ENCODE peak calls at places on chromosomes 1 and 21, in seven cellular contexts. One of them, this sample, is unnamed.

GRCh38 chr1:161198206-161198876 is 513 bp downstream of the ADAMTS4 start:
- DNase-seq in neural crest cell: peak; percentile 29
- DNase-seq in stimulated activated CD8-positive, alpha-beta memory T cell treated with anti-CD3 and anti-CD28 coated beads, Interleukin-2, amount 100 ng/mL, for 1 hour: no peak
- DNase-seq in posterior cingulate gyrus: no peak
- DNase-seq in activated CD4-positive, alpha-beta T cell treated with anti-CD3 and anti-CD28 coated beads, Interleukin-2, amount 10 ng/mL, durations not matched to agents 7 days and 5 days: no peak
- DNase-seq in BE2C: peak; percentile 71
- DNase-seq in CD8-positive, alpha-beta memory T cell: no peak
- DNase-seq in this sample: peak; percentile 75

GRCh38 chr1:161933592-161934277 is 89.9 kb downstream of the OLFML2B start:
- DNase-seq in neural crest cell: no peak
- DNase-seq in stimulated activated CD8-positive, alpha-beta memory T cell treated with anti-CD3 and anti-CD28 coated beads, Interleukin-2, amount 100 ng/mL, for 1 hour: no peak
- DNase-seq in posterior cingulate gyrus: no peak
- DNase-seq in activated CD4-positive, alpha-beta T cell treated with anti-CD3 and anti-CD28 coated beads, Interleukin-2, amount 10 ng/mL, durations not matched to agents 7 days and 5 days: no peak
- DNase-seq in BE2C: no peak
- DNase-seq in CD8-positive, alpha-beta memory T cell: no peak
- DNase-seq in this sample: peak; percentile 9

GRCh38 chr1:44848456-44849181 is 5.6 kb upstream of the PTCH2 start:
- DNase-seq in neural crest cell: no peak
- DNase-seq in stimulated activated CD8-positive, alpha-beta memory T cell treated with anti-CD3 and anti-CD28 coated beads, Interleukin-2, amount 100 ng/mL, for 1 hour: no peak
- DNase-seq in posterior cingulate gyrus: peak; percentile 50
- DNase-seq in activated CD4-positive, alpha-beta T cell treated with anti-CD3 and anti-CD28 coated beads, Interleukin-2, amount 10 ng/mL, durations not matched to agents 7 days and 5 days: no peak
- DNase-seq in BE2C: no peak
- DNase-seq in CD8-positive, alpha-beta memory T cell: no peak
- DNase-seq in this sample: no peak

GRCh38 chr1:22132517-22133235 is 10.2 kb downstream of the WNT4 start:
- DNase-seq in neural crest cell: no peak
- DNase-seq in stimulated activated CD8-positive, alpha-beta memory T cell treated with anti-CD3 and anti-CD28 coated beads, Interleukin-2, amount 100 ng/mL, for 1 hour: no peak
- DNase-seq in posterior cingulate gyrus: no peak
- DNase-seq in activated CD4-positive, alpha-beta T cell treated with anti-CD3 and anti-CD28 coated beads, Interleukin-2, amount 10 ng/mL, durations not matched to agents 7 days and 5 days: no peak
- DNase-seq in BE2C: no peak
- DNase-seq in CD8-positive, alpha-beta memory T cell: no peak
- DNase-seq in this sample: no peak

GRCh38 chr1:223739366-223740057 is 27.2 kb downstream of the CAPN2 start:
- DNase-seq in neural crest cell: no peak
- DNase-seq in stimulated activated CD8-positive, alpha-beta memory T cell treated with anti-CD3 and anti-CD28 coated beads, Interleukin-2, amount 100 ng/mL, for 1 hour: no peak
- DNase-seq in posterior cingulate gyrus: no peak
- DNase-seq in activated CD4-positive, alpha-beta T cell treated with anti-CD3 and anti-CD28 coated beads, Interleukin-2, amount 10 ng/mL, durations not matched to agents 7 days and 5 days: no peak
- DNase-seq in BE2C: no peak
- DNase-seq in CD8-positive, alpha-beta memory T cell: no peak
- DNase-seq in this sample: no peak

GRCh38 chr21:31449912-31450535 is 106.0 kb upstream of the TIAM1 start:
- DNase-seq in neural crest cell: no peak
- DNase-seq in stimulated activated CD8-positive, alpha-beta memory T cell treated with anti-CD3 and anti-CD28 coated beads, Interleukin-2, amount 100 ng/mL, for 1 hour: no peak
- DNase-seq in posterior cingulate gyrus: no peak
- DNase-seq in activated CD4-positive, alpha-beta T cell treated with anti-CD3 and anti-CD28 coated beads, Interleukin-2, amount 10 ng/mL, durations not matched to agents 7 days and 5 days: no peak
- DNase-seq in BE2C: no peak
- DNase-seq in CD8-positive, alpha-beta memory T cell: no peak
- DNase-seq in this sample: peak; percentile 57

GRCh38 chr1:228139406-228139930 is 611 bp upstream of the GUK1 start:
- DNase-seq in neural crest cell: no peak
- DNase-seq in stimulated activated CD8-positive, alpha-beta memory T cell treated with anti-CD3 and anti-CD28 coated beads, Interleukin-2, amount 100 ng/mL, for 1 hour: no peak
- DNase-seq in posterior cingulate gyrus: no peak
- DNase-seq in activated CD4-positive, alpha-beta T cell treated with anti-CD3 and anti-CD28 coated beads, Interleukin-2, amount 10 ng/mL, durations not matched to agents 7 days and 5 days: no peak
- DNase-seq in BE2C: no peak
- DNase-seq in CD8-positive, alpha-beta memory T cell: no peak
- DNase-seq in this sample: no peak

GRCh38 chr1:90834354-90835171 is 117.5 kb upstream of the BARHL2 start:
- DNase-seq in neural crest cell: no peak
- DNase-seq in stimulated activated CD8-positive, alpha-beta memory T cell treated with anti-CD3 and anti-CD28 coated beads, Interleukin-2, amount 100 ng/mL, for 1 hour: no peak
- DNase-seq in posterior cingulate gyrus: no peak
- DNase-seq in activated CD4-positive, alpha-beta T cell treated with anti-CD3 and anti-CD28 coated beads, Interleukin-2, amount 10 ng/mL, durations not matched to agents 7 days and 5 days: no peak
- DNase-seq in BE2C: no peak
- DNase-seq in CD8-positive, alpha-beta memory T cell: no peak
- DNase-seq in this sample: peak; percentile 74

GRCh38 chr1:111490220-111490619 is 13.2 kb downstream of the ADORA3 start:
- DNase-seq in neural crest cell: no peak
- DNase-seq in stimulated activated CD8-positive, alpha-beta memory T cell treated with anti-CD3 and anti-CD28 coated beads, Interleukin-2, amount 100 ng/mL, for 1 hour: no peak
- DNase-seq in posterior cingulate gyrus: no peak
- DNase-seq in activated CD4-positive, alpha-beta T cell treated with anti-CD3 and anti-CD28 coated beads, Interleukin-2, amount 10 ng/mL, durations not matched to agents 7 days and 5 days: no peak
- DNase-seq in BE2C: no peak
- DNase-seq in CD8-positive, alpha-beta memory T cell: no peak
- DNase-seq in this sample: no peak

GRCh38 chr1:242212401-242212800 is 213.5 kb upstream of the MAP1LC3C start:
- DNase-seq in neural crest cell: no peak
- DNase-seq in stimulated activated CD8-positive, alpha-beta memory T cell treated with anti-CD3 and anti-CD28 coated beads, Interleukin-2, amount 100 ng/mL, for 1 hour: no peak
- DNase-seq in posterior cingulate gyrus: no peak
- DNase-seq in activated CD4-positive, alpha-beta T cell treated with anti-CD3 and anti-CD28 coated beads, Interleukin-2, amount 10 ng/mL, durations not matched to agents 7 days and 5 days: no peak
- DNase-seq in BE2C: peak; percentile 38
- DNase-seq in CD8-positive, alpha-beta memory T cell: no peak
- DNase-seq in this sample: peak; percentile 28

GRCh38 chr1:159076753-159077656 is at the start of gene AIM2:
- DNase-seq in neural crest cell: no peak
- DNase-seq in stimulated activated CD8-positive, alpha-beta memory T cell treated with anti-CD3 and anti-CD28 coated beads, Interleukin-2, amount 100 ng/mL, for 1 hour: peak; percentile 83
- DNase-seq in posterior cingulate gyrus: no peak
- DNase-seq in activated CD4-positive, alpha-beta T cell treated with anti-CD3 and anti-CD28 coated beads, Interleukin-2, amount 10 ng/mL, durations not matched to agents 7 days and 5 days: peak; percentile 94
- DNase-seq in BE2C: no peak
- DNase-seq in CD8-positive, alpha-beta memory T cell: peak; percentile 13
- DNase-seq in this sample: no peak

GRCh38 chr1:196355206-196355786 is 252.9 kb downstream of the KCNT2 start:
- DNase-seq in neural crest cell: no peak
- DNase-seq in stimulated activated CD8-positive, alpha-beta memory T cell treated with anti-CD3 and anti-CD28 coated beads, Interleukin-2, amount 100 ng/mL, for 1 hour: no peak
- DNase-seq in posterior cingulate gyrus: no peak
- DNase-seq in activated CD4-positive, alpha-beta T cell treated with anti-CD3 and anti-CD28 coated beads, Interleukin-2, amount 10 ng/mL, durations not matched to agents 7 days and 5 days: no peak
- DNase-seq in BE2C: no peak
- DNase-seq in CD8-positive, alpha-beta memory T cell: no peak
- DNase-seq in this sample: no peak

GRCh38 chr1:184514447-184514846 is 127.6 kb downstream of the C1orf21 start:
- DNase-seq in neural crest cell: no peak
- DNase-seq in stimulated activated CD8-positive, alpha-beta memory T cell treated with anti-CD3 and anti-CD28 coated beads, Interleukin-2, amount 100 ng/mL, for 1 hour: no peak
- DNase-seq in posterior cingulate gyrus: no peak
- DNase-seq in activated CD4-positive, alpha-beta T cell treated with anti-CD3 and anti-CD28 coated beads, Interleukin-2, amount 10 ng/mL, durations not matched to agents 7 days and 5 days: no peak
- DNase-seq in BE2C: no peak
- DNase-seq in CD8-positive, alpha-beta memory T cell: no peak
- DNase-seq in this sample: no peak

GRCh38 chr1:24828887-24829192 is 83.6 kb downstream of the CLIC4 start:
- DNase-seq in neural crest cell: no peak
- DNase-seq in stimulated activated CD8-positive, alpha-beta memory T cell treated with anti-CD3 and anti-CD28 coated beads, Interleukin-2, amount 100 ng/mL, for 1 hour: no peak
- DNase-seq in posterior cingulate gyrus: no peak
- DNase-seq in activated CD4-positive, alpha-beta T cell treated with anti-CD3 and anti-CD28 coated beads, Interleukin-2, amount 10 ng/mL, durations not matched to agents 7 days and 5 days: no peak
- DNase-seq in BE2C: peak; percentile 25
- DNase-seq in CD8-positive, alpha-beta memory T cell: no peak
- DNase-seq in this sample: no peak

GRCh38 chr21:37208056-37208705 is 59.0 kb downstream of the VPS26C start:
- DNase-seq in neural crest cell: no peak
- DNase-seq in stimulated activated CD8-positive, alpha-beta memory T cell treated with anti-CD3 and anti-CD28 coated beads, Interleukin-2, amount 100 ng/mL, for 1 hour: no peak
- DNase-seq in posterior cingulate gyrus: peak; percentile 48
- DNase-seq in activated CD4-positive, alpha-beta T cell treated with anti-CD3 and anti-CD28 coated beads, Interleukin-2, amount 10 ng/mL, durations not matched to agents 7 days and 5 days: peak; percentile 35
- DNase-seq in BE2C: peak; percentile 44
- DNase-seq in CD8-positive, alpha-beta memory T cell: no peak
- DNase-seq in this sample: peak; percentile 44

GRCh38 chr1:25503551-25504426 is 39.6 kb upstream of the LDLRAP1 start:
- DNase-seq in neural crest cell: peak; percentile 30
- DNase-seq in stimulated activated CD8-positive, alpha-beta memory T cell treated with anti-CD3 and anti-CD28 coated beads, Interleukin-2, amount 100 ng/mL, for 1 hour: peak; percentile 56
- DNase-seq in posterior cingulate gyrus: peak; percentile 34
- DNase-seq in activated CD4-positive, alpha-beta T cell treated with anti-CD3 and anti-CD28 coated beads, Interleukin-2, amount 10 ng/mL, durations not matched to agents 7 days and 5 days: peak; percentile 80
- DNase-seq in BE2C: peak; percentile 33
- DNase-seq in CD8-positive, alpha-beta memory T cell: peak; percentile 74
- DNase-seq in this sample: no peak

GRCh38 chr21:34073749-34074282 is 438 bp downstream of the MRPS6 start:
- DNase-seq in neural crest cell: peak; percentile 16
- DNase-seq in stimulated activated CD8-positive, alpha-beta memory T cell treated with anti-CD3 and anti-CD28 coated beads, Interleukin-2, amount 100 ng/mL, for 1 hour: peak; percentile 38
- DNase-seq in posterior cingulate gyrus: no peak
- DNase-seq in activated CD4-positive, alpha-beta T cell treated with anti-CD3 and anti-CD28 coated beads, Interleukin-2, amount 10 ng/mL, durations not matched to agents 7 days and 5 days: peak; percentile 37
- DNase-seq in BE2C: peak; percentile 40
- DNase-seq in CD8-positive, alpha-beta memory T cell: no peak
- DNase-seq in this sample: no peak

GRCh38 chr1:91697322-91698260 is 188.4 kb downstream of the TGFBR3 start:
- DNase-seq in neural crest cell: no peak
- DNase-seq in stimulated activated CD8-positive, alpha-beta memory T cell treated with anti-CD3 and anti-CD28 coated beads, Interleukin-2, amount 100 ng/mL, for 1 hour: no peak
- DNase-seq in posterior cingulate gyrus: no peak
- DNase-seq in activated CD4-positive, alpha-beta T cell treated with anti-CD3 and anti-CD28 coated beads, Interleukin-2, amount 10 ng/mL, durations not matched to agents 7 days and 5 days: peak; percentile 77
- DNase-seq in BE2C: no peak
- DNase-seq in CD8-positive, alpha-beta memory T cell: peak; percentile 28
- DNase-seq in this sample: no peak

GRCh38 chr1:60227581-60228252 is 154.1 kb upstream of the C1orf87 start:
- DNase-seq in neural crest cell: no peak
- DNase-seq in stimulated activated CD8-positive, alpha-beta memory T cell treated with anti-CD3 and anti-CD28 coated beads, Interleukin-2, amount 100 ng/mL, for 1 hour: no peak
- DNase-seq in posterior cingulate gyrus: no peak
- DNase-seq in activated CD4-positive, alpha-beta T cell treated with anti-CD3 and anti-CD28 coated beads, Interleukin-2, amount 10 ng/mL, durations not matched to agents 7 days and 5 days: no peak
- DNase-seq in BE2C: no peak
- DNase-seq in CD8-positive, alpha-beta memory T cell: no peak
- DNase-seq in this sample: no peak

GRCh38 chr1:39901486-39902120 is at the start of gene MYCL:
- DNase-seq in neural crest cell: peak; percentile 70
- DNase-seq in stimulated activated CD8-positive, alpha-beta memory T cell treated with anti-CD3 and anti-CD28 coated beads, Interleukin-2, amount 100 ng/mL, for 1 hour: peak; percentile 28
- DNase-seq in posterior cingulate gyrus: peak; percentile 52
- DNase-seq in activated CD4-positive, alpha-beta T cell treated with anti-CD3 and anti-CD28 coated beads, Interleukin-2, amount 10 ng/mL, durations not matched to agents 7 days and 5 days: peak; percentile 70
- DNase-seq in BE2C: peak; percentile 57
- DNase-seq in CD8-positive, alpha-beta memory T cell: peak; percentile 58
- DNase-seq in this sample: no peak

GRCh38 chr21:41706263-41706639 is 60.6 kb downstream of the RIPK4 start:
- DNase-seq in neural crest cell: no peak
- DNase-seq in stimulated activated CD8-positive, alpha-beta memory T cell treated with anti-CD3 and anti-CD28 coated beads, Interleukin-2, amount 100 ng/mL, for 1 hour: no peak
- DNase-seq in posterior cingulate gyrus: no peak
- DNase-seq in activated CD4-positive, alpha-beta T cell treated with anti-CD3 and anti-CD28 coated beads, Interleukin-2, amount 10 ng/mL, durations not matched to agents 7 days and 5 days: no peak
- DNase-seq in BE2C: no peak
- DNase-seq in CD8-positive, alpha-beta memory T cell: no peak
- DNase-seq in this sample: no peak

GRCh38 chr1:151314137-151314875 is 12.9 kb downstream of the PI4KB start:
- DNase-seq in neural crest cell: no peak
- DNase-seq in stimulated activated CD8-positive, alpha-beta memory T cell treated with anti-CD3 and anti-CD28 coated beads, Interleukin-2, amount 100 ng/mL, for 1 hour: no peak
- DNase-seq in posterior cingulate gyrus: peak; percentile 93
- DNase-seq in activated CD4-positive, alpha-beta T cell treated with anti-CD3 and anti-CD28 coated beads, Interleukin-2, amount 10 ng/mL, durations not matched to agents 7 days and 5 days: no peak
- DNase-seq in BE2C: no peak
- DNase-seq in CD8-positive, alpha-beta memory T cell: no peak
- DNase-seq in this sample: no peak

GRCh38 chr1:197862671-197863070 is 39.8 kb upstream of the C1orf53 start:
- DNase-seq in neural crest cell: no peak
- DNase-seq in stimulated activated CD8-positive, alpha-beta memory T cell treated with anti-CD3 and anti-CD28 coated beads, Interleukin-2, amount 100 ng/mL, for 1 hour: no peak
- DNase-seq in posterior cingulate gyrus: no peak
- DNase-seq in activated CD4-positive, alpha-beta T cell treated with anti-CD3 and anti-CD28 coated beads, Interleukin-2, amount 10 ng/mL, durations not matched to agents 7 days and 5 days: no peak
- DNase-seq in BE2C: no peak
- DNase-seq in CD8-positive, alpha-beta memory T cell: no peak
- DNase-seq in this sample: no peak

GRCh38 chr1:6513296-6513928 is 21.9 kb upstream of the PLEKHG5 start:
- DNase-seq in neural crest cell: no peak
- DNase-seq in stimulated activated CD8-positive, alpha-beta memory T cell treated with anti-CD3 and anti-CD28 coated beads, Interleukin-2, amount 100 ng/mL, for 1 hour: no peak
- DNase-seq in posterior cingulate gyrus: no peak
- DNase-seq in activated CD4-positive, alpha-beta T cell treated with anti-CD3 and anti-CD28 coated beads, Interleukin-2, amount 10 ng/mL, durations not matched to agents 7 days and 5 days: no peak
- DNase-seq in BE2C: no peak
- DNase-seq in CD8-positive, alpha-beta memory T cell: no peak
- DNase-seq in this sample: no peak

GRCh38 chr1:55822896-55823295 is 607.7 kb upstream of the USP24 start:
- DNase-seq in neural crest cell: no peak
- DNase-seq in stimulated activated CD8-positive, alpha-beta memory T cell treated with anti-CD3 and anti-CD28 coated beads, Interleukin-2, amount 100 ng/mL, for 1 hour: no peak
- DNase-seq in posterior cingulate gyrus: no peak
- DNase-seq in activated CD4-positive, alpha-beta T cell treated with anti-CD3 and anti-CD28 coated beads, Interleukin-2, amount 10 ng/mL, durations not matched to agents 7 days and 5 days: no peak
- DNase-seq in BE2C: no peak
- DNase-seq in CD8-positive, alpha-beta memory T cell: no peak
- DNase-seq in this sample: no peak

GRCh38 chr21:31360717-31361116 is 16.7 kb upstream of the TIAM1 start:
- DNase-seq in neural crest cell: no peak
- DNase-seq in stimulated activated CD8-positive, alpha-beta memory T cell treated with anti-CD3 and anti-CD28 coated beads, Interleukin-2, amount 100 ng/mL, for 1 hour: no peak
- DNase-seq in posterior cingulate gyrus: no peak
- DNase-seq in activated CD4-positive, alpha-beta T cell treated with anti-CD3 and anti-CD28 coated beads, Interleukin-2, amount 10 ng/mL, durations not matched to agents 7 days and 5 days: no peak
- DNase-seq in BE2C: no peak
- DNase-seq in CD8-positive, alpha-beta memory T cell: no peak
- DNase-seq in this sample: no peak

GRCh38 chr1:148372731-148373130 is 110.4 kb downstream of the PPIAL4G start:
- DNase-seq in neural crest cell: no peak
- DNase-seq in stimulated activated CD8-positive, alpha-beta memory T cell treated with anti-CD3 and anti-CD28 coated beads, Interleukin-2, amount 100 ng/mL, for 1 hour: no peak
- DNase-seq in posterior cingulate gyrus: no peak
- DNase-seq in activated CD4-positive, alpha-beta T cell treated with anti-CD3 and anti-CD28 coated beads, Interleukin-2, amount 10 ng/mL, durations not matched to agents 7 days and 5 days: peak; percentile 75
- DNase-seq in BE2C: no peak
- DNase-seq in CD8-positive, alpha-beta memory T cell: peak; percentile 69
- DNase-seq in this sample: no peak

GRCh38 chr1:162416215-162416614 is 4.3 kb upstream of the SH2D1B start:
- DNase-seq in neural crest cell: no peak
- DNase-seq in stimulated activated CD8-positive, alpha-beta memory T cell treated with anti-CD3 and anti-CD28 coated beads, Interleukin-2, amount 100 ng/mL, for 1 hour: no peak
- DNase-seq in posterior cingulate gyrus: no peak
- DNase-seq in activated CD4-positive, alpha-beta T cell treated with anti-CD3 and anti-CD28 coated beads, Interleukin-2, amount 10 ng/mL, durations not matched to agents 7 days and 5 days: no peak
- DNase-seq in BE2C: no peak
- DNase-seq in CD8-positive, alpha-beta memory T cell: no peak
- DNase-seq in this sample: no peak

GRCh38 chr1:44694863-44695478 is 20.5 kb downstream of the ARMH1 start:
- DNase-seq in neural crest cell: no peak
- DNase-seq in stimulated activated CD8-positive, alpha-beta memory T cell treated with anti-CD3 and anti-CD28 coated beads, Interleukin-2, amount 100 ng/mL, for 1 hour: no peak
- DNase-seq in posterior cingulate gyrus: no peak
- DNase-seq in activated CD4-positive, alpha-beta T cell treated with anti-CD3 and anti-CD28 coated beads, Interleukin-2, amount 10 ng/mL, durations not matched to agents 7 days and 5 days: no peak
- DNase-seq in BE2C: no peak
- DNase-seq in CD8-positive, alpha-beta memory T cell: no peak
- DNase-seq in this sample: no peak

GRCh38 chr1:203320546-203321272 is 15.4 kb downstream of the BTG2 start:
- DNase-seq in neural crest cell: no peak
- DNase-seq in stimulated activated CD8-positive, alpha-beta memory T cell treated with anti-CD3 and anti-CD28 coated beads, Interleukin-2, amount 100 ng/mL, for 1 hour: no peak
- DNase-seq in posterior cingulate gyrus: no peak
- DNase-seq in activated CD4-positive, alpha-beta T cell treated with anti-CD3 and anti-CD28 coated beads, Interleukin-2, amount 10 ng/mL, durations not matched to agents 7 days and 5 days: peak; percentile 89
- DNase-seq in BE2C: no peak
- DNase-seq in CD8-positive, alpha-beta memory T cell: peak; percentile 88
- DNase-seq in this sample: no peak

GRCh38 chr21:44766014-44766817 is 35.4 kb downstream of the UBE2G2 start:
- DNase-seq in neural crest cell: no peak
- DNase-seq in stimulated activated CD8-positive, alpha-beta memory T cell treated with anti-CD3 and anti-CD28 coated beads, Interleukin-2, amount 100 ng/mL, for 1 hour: no peak
- DNase-seq in posterior cingulate gyrus: no peak
- DNase-seq in activated CD4-positive, alpha-beta T cell treated with anti-CD3 and anti-CD28 coated beads, Interleukin-2, amount 10 ng/mL, durations not matched to agents 7 days and 5 days: no peak
- DNase-seq in BE2C: no peak
- DNase-seq in CD8-positive, alpha-beta memory T cell: no peak
- DNase-seq in this sample: no peak

GRCh38 chr1:169060010-169060722 is 46.3 kb upstream of the ATP1B1 start:
- DNase-seq in neural crest cell: no peak
- DNase-seq in stimulated activated CD8-positive, alpha-beta memory T cell treated with anti-CD3 and anti-CD28 coated beads, Interleukin-2, amount 100 ng/mL, for 1 hour: no peak
- DNase-seq in posterior cingulate gyrus: no peak
- DNase-seq in activated CD4-positive, alpha-beta T cell treated with anti-CD3 and anti-CD28 coated beads, Interleukin-2, amount 10 ng/mL, durations not matched to agents 7 days and 5 days: no peak
- DNase-seq in BE2C: no peak
- DNase-seq in CD8-positive, alpha-beta memory T cell: no peak
- DNase-seq in this sample: no peak

GRCh38 chr1:33344896-33345295 is 24.0 kb upstream of the A3GALT2 start:
- DNase-seq in neural crest cell: no peak
- DNase-seq in stimulated activated CD8-positive, alpha-beta memory T cell treated with anti-CD3 and anti-CD28 coated beads, Interleukin-2, amount 100 ng/mL, for 1 hour: no peak
- DNase-seq in posterior cingulate gyrus: no peak
- DNase-seq in activated CD4-positive, alpha-beta T cell treated with anti-CD3 and anti-CD28 coated beads, Interleukin-2, amount 10 ng/mL, durations not matched to agents 7 days and 5 days: no peak
- DNase-seq in BE2C: no peak
- DNase-seq in CD8-positive, alpha-beta memory T cell: no peak
- DNase-seq in this sample: no peak